ENCODE peak calls at places on chromosomes 1 and 21, in six cellular contexts. Q is progenitor cell of endocrine pancreas, W is left ventricle myocardium inferior, R is heart right ventricle, Y is H9, O is uterus. U is an unnamed sample.

GRCh38 chr1:77704736-77705135 is 22.3 kb upstream of the ZZZ3 start:
- DNase-seq in W (no peak), R (no peak), Y (no peak), Q (no peak), O (no peak), U (no peak)

GRCh38 chr1:156241311-156241811 is 623 bp upstream of the BGLAP start:
- DNase-seq in W (no peak), R (no peak), Y (no peak), O (no peak), Q (no peak), U (peak; percentile 89)

GRCh38 chr1:109193653-109194590 is 19.8 kb upstream of the SARS1 start:
- DNase-seq in R (peak; percentile 16), Y (peak; percentile 43), O (no peak), W (no peak), Q (peak; percentile 34), U (peak; percentile 56)

GRCh38 chr1:83546863-83547262 is 452.1 kb downstream of the TTLL7 start:
- DNase-seq in R (no peak), Y (no peak), W (no peak), O (no peak), Q (no peak), U (no peak)

GRCh38 chr1:1109743-1110142 is 6.1 kb downstream of the C1orf159 start:
- DNase-seq in Y (no peak), Q (no peak), R (no peak), W (no peak), O (no peak), U (no peak)

GRCh38 chr1:66253330-66253921 is 280.5 kb upstream of the SGIP1 start:
- DNase-seq in Y (no peak), Q (no peak), O (no peak), R (no peak), W (no peak), U (peak; percentile 79)

GRCh38 chr1:79044974-79045650 is 38.6 kb upstream of the ADGRL4 start:
- DNase-seq in Y (peak; percentile 66), R (no peak), Q (no peak), O (no peak), W (no peak), U (no peak)

GRCh38 chr1:151998611-151999362 is 5.1 kb upstream of the S100A10 start:
- DNase-seq in W (no peak), Y (no peak), Q (no peak), R (no peak), O (no peak), U (no peak)

GRCh38 chr1:20219991-20220390 is 33.7 kb upstream of the PLA2G2C start:
- DNase-seq in W (no peak), Q (no peak), R (no peak), O (no peak), Y (no peak), U (no peak)

GRCh38 chr1:925532-926421 is 2.1 kb downstream of the SAMD11 start:
- DNase-seq in R (peak; percentile 51), Q (no peak), O (no peak), W (no peak), Y (no peak), U (no peak)

GRCh38 chr1:38891753-38892152 is 10.4 kb upstream of the GJA9 start:
- DNase-seq in Q (no peak), R (no peak), O (no peak), Y (peak; percentile 53), W (no peak), U (peak; percentile 20)

GRCh38 chr1:43930168-43930948 is 3.2 kb upstream of the ARTN start:
- DNase-seq in Y (peak; percentile 76), R (no peak), O (no peak), Q (no peak), W (no peak), U (peak; percentile 66)

GRCh38 chr21:43809346-43809799 is 20.0 kb downstream of the RRP1 start:
- DNase-seq in Q (no peak), W (no peak), O (no peak), Y (no peak), R (no peak), U (no peak)

GRCh38 chr1:94542088-94542671 is 621 bp upstream of the F3 start:
- DNase-seq in Q (no peak), W (peak; percentile 61), R (peak; percentile 45), Y (no peak), O (peak; percentile 62), U (no peak)

GRCh38 chr21:31218830-31219608 is 125.0 kb downstream of the TIAM1 start:
- DNase-seq in Q (no peak), W (peak; percentile 50), R (peak; percentile 26), Y (no peak), O (peak; percentile 18), U (peak; percentile 51)

GRCh38 chr1:222385262-222385661 is 162.6 kb downstream of the HHIPL2 start:
- DNase-seq in Q (no peak), Y (no peak), R (no peak), W (no peak), O (no peak), U (no peak)

GRCh38 chr1:234069760-234070159 is 165.3 kb downstream of the SLC35F3 start:
- DNase-seq in Y (no peak), R (no peak), Q (no peak), W (no peak), O (no peak), U (no peak)

GRCh38 chr1:196609114-196609737 is 986 bp upstream of the KCNT2 start:
- DNase-seq in Y (peak; percentile 75), W (no peak), R (peak; percentile 5), O (no peak), Q (peak; percentile 28), U (no peak)

GRCh38 chr1:161307230-161307768 is 2.5 kb downstream of the MPZ start:
- DNase-seq in W (no peak), Y (no peak), O (no peak), Q (no peak), R (peak; percentile 18), U (no peak)

GRCh38 chr1:40824591-40825429 is 37.4 kb downstream of the CITED4 start:
- DNase-seq in O (no peak), Y (no peak), Q (no peak), R (no peak), W (no peak), U (no peak)

GRCh38 chr1:166974647-166975345 is 544 bp downstream of the ILDR2 start:
- DNase-seq in R (no peak), O (no peak), Q (no peak), W (no peak), Y (no peak), U (no peak)

GRCh38 chr1:165562576-165562975 is 18.8 kb downstream of the LRRC52 start:
- DNase-seq in W (no peak), R (no peak), O (no peak), Y (no peak), Q (no peak), U (no peak)

DNA sequence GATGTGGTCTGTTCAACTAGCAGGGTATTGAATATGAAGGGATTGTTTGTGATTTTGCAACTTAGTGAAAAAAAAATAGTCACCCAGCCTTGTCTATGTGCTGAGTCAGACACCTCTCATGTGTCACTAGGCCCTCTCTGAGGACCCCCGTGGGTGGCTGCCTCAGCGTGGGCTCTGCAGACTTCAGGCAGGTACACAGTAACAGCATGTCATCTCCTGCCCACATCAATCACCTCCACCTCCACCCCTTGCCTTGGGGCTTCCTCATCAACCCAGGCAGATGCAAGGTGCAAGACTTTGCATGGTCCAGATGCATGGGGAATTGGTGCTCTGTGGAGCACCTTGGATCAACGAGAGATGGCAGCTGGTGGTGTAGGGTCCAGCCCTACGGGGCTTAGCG is 23.9 kb downstream of the PCP4 start:
- DNase-seq in R (no peak), W (no peak), Q (no peak), Y (no peak), O (no peak), U (no peak)
- TF ChIP-seq CTCF in R (no peak), W (no peak), Q (no peak), Y (no peak), O (no peak), U (no peak)

DNA sequence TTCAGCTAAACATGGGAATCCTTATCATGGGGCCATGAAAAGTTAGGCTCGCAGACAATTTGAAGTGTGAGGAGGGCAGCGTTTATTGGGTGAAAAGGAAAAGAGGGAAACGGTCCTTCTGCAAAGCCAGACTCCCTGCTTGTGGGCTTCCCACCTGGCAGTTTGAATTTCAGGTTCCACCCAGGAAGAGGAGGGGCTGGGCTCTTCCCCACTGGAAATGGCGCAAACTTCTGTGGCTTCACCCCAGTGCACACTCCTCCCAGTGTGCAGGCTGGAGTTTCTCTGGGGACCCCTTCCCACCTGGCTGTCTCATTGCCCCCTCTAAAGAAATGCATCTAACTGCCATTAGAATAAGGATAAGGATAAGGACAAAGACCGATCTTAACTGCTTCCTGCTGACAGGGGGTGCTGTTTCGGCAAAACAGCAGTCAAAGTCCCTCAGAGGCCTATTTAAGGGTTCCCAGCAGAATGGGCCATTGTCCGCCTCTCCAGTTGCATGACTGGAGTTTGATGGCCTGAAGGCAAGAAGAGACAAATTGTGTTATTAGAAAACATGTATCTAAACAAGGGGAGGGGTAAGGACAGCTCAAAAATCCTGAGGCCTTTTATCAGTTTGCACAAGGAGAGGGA is 20.4 kb downstream of the AIM2 start:
- DNase-seq in W (no peak), O (no peak), Q (no peak), R (no peak), Y (peak; percentile 64), U (no peak)
- TF ChIP-seq CTCF in W (no peak), O (no peak), Q (no peak), R (no peak), Y (peak; percentile 67), U (no peak)

GRCh38 chr1:42738678-42739226 is 1.3 kb downstream of the CLDN19 start:
- DNase-seq in Q (no peak), W (no peak), R (no peak), O (no peak), Y (no peak), U (no peak)

GRCh38 chr1:42737986-42738677 is 1.9 kb downstream of the CLDN19 start:
- DNase-seq in Q (no peak), R (no peak), Y (no peak), O (no peak), W (no peak), U (no peak)

GRCh38 chr1:42736571-42737200 is 3.4 kb downstream of the CLDN19 start:
- DNase-seq in R (no peak), W (no peak), Q (no peak), Y (no peak), O (no peak), U (no peak)

GRCh38 chr1:42736152-42736551 is 3.9 kb downstream of the CLDN19 start:
- DNase-seq in R (no peak), O (no peak), Y (no peak), W (no peak), Q (no peak), U (peak; percentile 46)

GRCh38 chr1:42737257-42737656 is 2.8 kb downstream of the CLDN19 start:
- DNase-seq in Q (no peak), O (no peak), Y (no peak), R (no peak), W (no peak), U (no peak)
- TF ChIP-seq CTCF in Q (no peak), O (no peak), Y (no peak), R (no peak), W (no peak), U (no peak)

DNA sequence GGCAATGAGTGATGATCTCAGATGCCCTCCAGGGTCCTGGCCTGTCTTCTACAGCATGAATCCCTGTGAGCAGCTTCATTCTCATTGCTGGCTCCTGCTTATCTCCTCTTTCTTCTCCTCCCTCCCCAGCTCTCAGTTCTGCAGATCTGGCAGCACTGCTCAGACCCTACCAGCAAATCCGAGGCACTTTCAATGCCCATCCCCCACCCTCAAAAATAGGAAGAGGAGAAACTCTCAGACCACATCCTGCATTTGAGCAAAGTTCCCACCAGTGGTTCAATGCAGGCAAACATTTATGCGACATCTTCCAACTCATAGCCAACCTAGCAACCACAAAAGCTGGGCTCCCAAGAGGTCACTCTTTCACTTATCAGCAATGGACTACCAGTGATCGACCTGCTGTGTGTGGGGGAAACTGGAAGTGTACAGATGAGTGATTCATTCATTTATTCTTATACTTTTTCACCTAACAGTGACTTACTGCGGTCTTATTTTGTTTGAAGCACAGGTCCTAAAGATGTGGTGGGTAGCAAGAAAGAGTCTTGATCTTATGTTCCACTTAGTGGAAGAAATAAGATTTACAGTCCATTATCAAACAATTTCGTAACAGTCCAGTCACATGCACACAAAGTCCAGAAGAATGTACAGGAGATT is 5.8 kb upstream of the CHI3L2 start:
- DNase-seq in W (no peak), R (no peak), Q (no peak), O (no peak), Y (no peak), U (no peak)
- TF ChIP-seq CTCF in W (no peak), R (no peak), Q (no peak), O (no peak), Y (no peak), U (no peak)

U was measured in RWPE1.